ENCODE peak calls at places on chromosomes 11 and 22, in five cellular contexts. Z is lower lobe of right lung, G is keratinocyte, P is BE2C, O is neural crest cell. J is an unnamed sample.

GRCh38 chr11:6397636-6398035 is 7.4 kb downstream of the SMPD1 start:
- DNase-seq in G (no peak), P (no peak), O (no peak), Z (no peak), J (no peak)

GRCh38 chr11:128503231-128503991 is 83.9 kb downstream of the ETS1 start:
- DNase-seq in O (no peak), P (no peak), G (peak; percentile 75), Z (no peak), J (no peak)

GRCh38 chr11:76023408-76024068 is 182.8 kb downstream of the WNT11 start:
- DNase-seq in O (no peak), Z (no peak), P (no peak), G (no peak), J (no peak)

GRCh38 chr11:68118753-68119448 is 2.3 kb downstream of the CHKA start:
- DNase-seq in O (no peak), P (no peak), G (no peak), Z (no peak), J (no peak)

GRCh38 chr11:93852242-93852641 is 1.8 kb upstream of the VSTM5 start:
- DNase-seq in G (no peak), P (no peak), Z (no peak), O (no peak), J (no peak)

GRCh38 chr22:16970446-16970845 is 37.6 kb downstream of the GAB4 start:
- DNase-seq in O (no peak), P (no peak), G (no peak), Z (no peak), J (no peak)

GRCh38 chr11:19963697-19964340 is 196.5 kb downstream of the DBX1 start:
- DNase-seq in O (no peak), Z (no peak), P (no peak), G (no peak), J (peak; percentile 60)

GRCh38 chr11:3128356-3129180 is 36.5 kb downstream of the OSBPL5 start:
- DNase-seq in G (no peak), P (peak; percentile 2), O (no peak), Z (peak; percentile 38), J (no peak)

DNA sequence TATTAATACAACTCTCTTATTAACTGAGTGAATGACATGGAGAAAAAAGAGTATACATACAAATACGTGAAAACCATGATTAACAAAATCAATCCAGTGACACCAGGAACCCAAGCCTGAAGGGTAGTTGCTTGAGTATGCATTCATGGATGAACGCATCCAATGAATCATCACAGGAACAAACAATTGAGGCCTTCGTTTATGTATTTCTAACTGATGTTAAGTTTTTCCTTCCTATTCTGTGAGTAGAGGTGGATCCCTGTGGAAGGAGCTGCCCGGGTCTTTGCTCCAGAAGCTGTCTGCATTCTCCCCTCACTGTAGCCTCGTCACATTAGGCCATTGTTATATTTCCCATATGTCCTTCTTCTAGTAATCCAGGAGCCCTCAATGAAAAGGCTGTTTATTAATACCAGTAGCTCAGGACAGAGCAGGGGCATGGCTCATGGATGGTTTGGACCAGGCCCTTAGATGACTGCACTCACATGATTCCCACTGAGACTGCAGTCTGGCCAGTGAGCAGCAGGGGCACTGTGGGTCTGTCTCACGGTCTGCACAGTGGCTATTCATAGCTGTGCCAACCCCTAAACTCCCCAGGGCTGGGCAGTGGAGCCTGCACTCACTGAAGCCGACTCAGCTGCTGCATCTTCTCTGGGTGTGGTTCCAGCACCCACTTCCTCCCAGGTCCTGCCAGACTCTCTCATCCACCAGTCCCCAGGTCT is 128.1 kb upstream of the TOP3B start:
- DNase-seq in G (peak; percentile 71), O (peak; percentile 48), P (peak; percentile 64), Z (no peak), J (peak; percentile 52)
- TF ChIP-seq CTCF in G (peak; percentile 92), O (peak; percentile 56), P (peak; percentile 59), Z (peak; percentile 19), J (peak; percentile 85)

GRCh38 chr11:12581923-12582322 is 92.3 kb upstream of the TEAD1 start:
- DNase-seq in O (no peak), G (no peak), Z (peak; percentile 63), P (peak; percentile 41), J (peak; percentile 10)

GRCh38 chr11:12573707-12574106 is 100.5 kb upstream of the TEAD1 start:
- DNase-seq in Z (no peak), O (no peak), G (no peak), P (no peak), J (no peak)

GRCh38 chr11:12577746-12578644 is 96.2 kb upstream of the TEAD1 start:
- DNase-seq in P (no peak), G (no peak), O (no peak), Z (no peak), J (peak; percentile 74)
- TF ChIP-seq CTCF in P (peak; percentile 21), G (no peak), O (peak; percentile 35), Z (no peak), J (no peak)

GRCh38 chr11:123303924-123304323 is 108.9 kb upstream of the CLMP start:
- DNase-seq in G (no peak), O (no peak), P (no peak), Z (no peak), J (peak; percentile 22)

GRCh38 chr11:123301696-123302400 is 106.8 kb upstream of the CLMP start:
- DNase-seq in G (no peak), O (peak; percentile 78), P (peak; percentile 89), Z (peak; percentile 74), J (peak; percentile 79)

GRCh38 chr11:123300874-123301695 is 106.0 kb upstream of the CLMP start:
- DNase-seq in Z (no peak), O (no peak), P (no peak), G (peak; percentile 33), J (no peak)

GRCh38 chr11:123304828-123305530 is 109.9 kb upstream of the CLMP start:
- DNase-seq in Z (no peak), O (no peak), P (no peak), G (no peak), J (no peak)

GRCh38 chr11:123302751-123303195 is 107.7 kb upstream of the CLMP start:
- DNase-seq in Z (no peak), G (no peak), P (no peak), O (no peak), J (no peak)
- TF ChIP-seq CTCF in Z (no peak), G (no peak), P (no peak), O (peak; percentile 18), J (no peak)

DNA sequence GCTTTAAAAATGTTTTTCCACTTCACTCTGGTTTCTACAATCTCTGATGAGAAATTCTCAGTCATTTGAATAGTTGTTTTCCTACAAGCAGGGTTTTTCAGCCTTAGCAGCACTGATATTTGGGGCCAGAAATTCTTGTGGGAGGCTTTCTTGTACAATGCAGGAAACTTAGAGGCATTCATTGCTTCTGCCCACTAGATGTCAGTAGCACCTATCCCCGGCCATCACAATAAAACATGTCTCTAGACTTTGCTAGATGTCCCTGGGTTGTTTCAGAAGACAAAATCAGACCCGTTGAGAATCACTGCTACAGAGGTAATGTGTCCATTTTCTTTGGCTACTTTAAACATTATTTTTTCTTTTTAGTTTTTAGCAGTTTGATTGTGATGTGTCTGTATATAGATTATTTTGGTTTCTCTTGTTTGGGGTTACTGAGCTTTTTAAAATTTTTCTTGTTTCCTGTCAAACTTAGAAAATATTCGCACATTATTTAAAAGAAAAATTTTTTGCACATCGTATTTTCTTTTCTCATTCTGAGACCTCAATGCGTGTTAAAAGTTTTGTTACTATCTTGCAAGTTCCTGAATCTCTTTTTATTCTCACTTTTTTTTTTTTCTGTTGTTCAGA is 60.8 kb upstream of the CCDC179 start:
- DNase-seq in G (no peak), P (peak; percentile 29), Z (no peak), O (peak; percentile 6), J (peak; percentile 42)
- TF ChIP-seq CTCF in G (peak; percentile 56), P (peak; percentile 81), Z (peak; percentile 52), O (peak; percentile 76), J (peak; percentile 76)

GRCh38 chr11:58068640-58069039 is 37.9 kb downstream of the OR6Q1 start:
- DNase-seq in O (no peak), Z (no peak), P (no peak), G (no peak), J (no peak)
- TF ChIP-seq CTCF in O (no peak), Z (no peak), P (no peak), G (peak; percentile 6), J (peak; percentile 28)

GRCh38 chr11:64649304-64649703 is 58.3 kb downstream of the SLC22A12 start:
- DNase-seq in P (peak; percentile 15), G (no peak), O (no peak), Z (no peak), J (peak; percentile 70)
- TF ChIP-seq CTCF in P (peak; percentile 62), G (peak; percentile 70), O (peak; percentile 63), Z (peak; percentile 26), J (peak; percentile 61)